ENCODE peak calls at places on chromosomes 1 and 21, in eight cellular contexts. D, K, I, B, U, S, Y and O are unnamed samples.

GRCh38 chr1:58898739-58899580 is 115.1 kb upstream of the JUN start:
- DNase-seq in S (peak; percentile 78), D (no peak), U (no peak), I (no peak), Y (peak; percentile 50), B (no peak), K (peak; percentile 67), O (no peak)

GRCh38 chr1:234618726-234619049 is 8.7 kb upstream of the IRF2BP2 start:
- DNase-seq in I (no peak), D (no peak), B (no peak), S (no peak), Y (no peak), U (no peak), K (no peak), O (no peak)

GRCh38 chr1:30538906-30539855 is 184.2 kb downstream of the MATN1 start:
- DNase-seq in D (no peak), B (no peak), S (no peak), Y (no peak), U (no peak), K (no peak), I (no peak), O (no peak)

GRCh38 chr1:185969524-185969991 is 235.4 kb downstream of the HMCN1 start:
- DNase-seq in B (no peak), I (no peak), U (peak; percentile 46), S (no peak), D (no peak), K (no peak), Y (no peak), O (peak; percentile 12)

GRCh38 chr1:46134660-46135331 is 2.4 kb upstream of the PIK3R3 start:
- DNase-seq in D (peak; percentile 89), K (no peak), I (peak; percentile 57), S (no peak), Y (no peak), B (peak; percentile 92), U (peak; percentile 65), O (peak; percentile 75)

GRCh38 chr1:3012511-3013291 is 8.6 kb upstream of the ACTRT2 start:
- DNase-seq in Y (peak; percentile 80), U (peak; percentile 3), D (no peak), I (no peak), S (peak; percentile 81), K (peak; percentile 48), B (no peak), O (no peak)

GRCh38 chr1:241715956-241716355 is 63.9 kb downstream of the WDR64 start:
- DNase-seq in K (no peak), U (no peak), Y (no peak), S (no peak), B (peak; percentile 39), I (no peak), D (no peak), O (no peak)

GRCh38 chr1:211352985-211353515 is 26.4 kb downstream of the TRAF5 start:
- DNase-seq in I (peak; percentile 78), B (peak; percentile 58), D (peak; percentile 29), Y (no peak), U (no peak), K (no peak), S (no peak), O (no peak)

GRCh38 chr1:229305402-229305801 is 34.5 kb downstream of the RAB4A start:
- DNase-seq in Y (no peak), D (no peak), B (no peak), K (no peak), S (no peak), I (no peak), U (no peak), O (no peak)

GRCh38 chr1:94433866-94434265 is 15.7 kb downstream of the ABCD3 start:
- DNase-seq in B (peak; percentile 70), Y (no peak), S (no peak), U (no peak), D (no peak), K (no peak), I (no peak), O (no peak)

GRCh38 chr1:67570473-67571143 is 114.4 kb upstream of the GADD45A start:
- DNase-seq in Y (no peak), K (no peak), U (peak; percentile 86), S (no peak), D (peak; percentile 99), B (peak; percentile 99), I (no peak), O (peak; percentile 92)

GRCh38 chr21:27643326-27643725 is 676.4 kb upstream of the ADAMTS5 start:
- DNase-seq in Y (no peak), B (no peak), S (no peak), I (no peak), D (no peak), U (no peak), K (no peak), O (no peak)

GRCh38 chr1:159957824-159958268 is 3.8 kb upstream of the SLAMF9 start:
- DNase-seq in U (no peak), K (no peak), S (no peak), I (no peak), B (no peak), Y (no peak), D (no peak), O (no peak)

GRCh38 chr1:156848461-156849150 is 10.3 kb downstream of the INSRR start:
- DNase-seq in I (peak; percentile 25), Y (peak; percentile 59), D (peak; percentile 31), U (peak; percentile 20), B (peak; percentile 67), S (no peak), K (no peak), O (no peak)

GRCh38 chr1:41958015-41958673 is 39.4 kb upstream of the HIVEP3 start:
- DNase-seq in B (no peak), D (no peak), S (no peak), U (no peak), Y (no peak), I (peak; percentile 24), K (no peak), O (no peak)

GRCh38 chr1:4362314-4363044 is 291.9 kb upstream of the AJAP1 start:
- DNase-seq in I (no peak), U (no peak), Y (no peak), S (no peak), B (no peak), K (no peak), D (no peak), O (no peak)

GRCh38 chr1:82451191-82451590 is 650.5 kb downstream of the ADGRL2 start:
- DNase-seq in S (no peak), B (no peak), K (no peak), Y (no peak), U (no peak), D (no peak), I (no peak), O (no peak)

GRCh38 chr1:210783925-210784324 is 350.0 kb downstream of the KCNH1 start:
- DNase-seq in S (no peak), Y (no peak), D (no peak), I (no peak), K (no peak), U (no peak), B (no peak), O (no peak)

GRCh38 chr1:64242895-64243756 is 39.7 kb downstream of the UBE2U start:
- DNase-seq in B (peak; percentile 50), D (peak; percentile 31), Y (no peak), I (peak; percentile 21), S (no peak), K (no peak), U (peak; percentile 61), O (peak; percentile 45)

GRCh38 chr1:156282143-156282478 is 514 bp downstream of the SMG5 start:
- DNase-seq in I (no peak), Y (no peak), U (peak; percentile 8), B (peak; percentile 51), K (no peak), S (no peak), D (no peak), O (no peak)

GRCh38 chr1:29555043-29555620 is 318.8 kb downstream of the PTPRU start:
- DNase-seq in K (no peak), I (no peak), Y (no peak), D (no peak), U (no peak), B (no peak), S (peak; percentile 32), O (no peak)

GRCh38 chr1:108639899-108640560 is 20.9 kb downstream of the HENMT1 start:
- DNase-seq in S (no peak), K (no peak), Y (no peak), I (no peak), U (no peak), B (no peak), D (no peak), O (no peak)

GRCh38 chr1:170077926-170078325 is 3.4 kb upstream of the KIFAP3 start:
- DNase-seq in I (no peak), D (no peak), U (no peak), Y (no peak), B (no peak), K (no peak), S (no peak), O (no peak)

GRCh38 chr1:37553598-37553926 is 531 bp downstream of the SNIP1 start:
- DNase-seq in Y (no peak), K (no peak), S (no peak), I (no peak), D (no peak), B (no peak), U (no peak), O (no peak)

GRCh38 chr1:233085566-233085965 is 135.2 kb downstream of the NTPCR start:
- DNase-seq in I (no peak), D (peak; percentile 81), S (no peak), B (peak; percentile 88), U (no peak), K (no peak), Y (no peak), O (peak; percentile 55)

GRCh38 chr1:182392045-182393028 is 747 bp upstream of the GLUL start:
- DNase-seq in Y (no peak), U (peak; percentile 29), D (peak; percentile 17), K (peak; percentile 66), S (peak; percentile 87), B (no peak), I (peak; percentile 48), O (no peak)

GRCh38 chr1:21909286-21909759 is 27.8 kb downstream of the HSPG2 start:
- DNase-seq in K (no peak), S (no peak), Y (no peak), B (no peak), U (no peak), I (no peak), D (no peak), O (no peak)

GRCh38 chr1:75575837-75576236 is 35.1 kb downstream of the SLC44A5 start:
- DNase-seq in B (no peak), I (no peak), D (no peak), K (no peak), Y (no peak), U (no peak), S (no peak), O (no peak)
- TF ChIP-seq CTCF in B (no peak), I (no peak), D (no peak), K (no peak), Y (no peak), U (no peak), S (no peak), O (no peak)

GRCh38 chr1:951364-951763 is 7.7 kb downstream of the NOC2L start:
- DNase-seq in K (no peak), U (no peak), Y (no peak), S (no peak), D (no peak), I (no peak), B (no peak), O (peak; percentile 16)
- TF ChIP-seq CTCF in K (peak; percentile 22), U (peak; percentile 66), Y (peak; percentile 28), S (no peak), D (peak; percentile 14), I (no peak), B (peak; percentile 26), O (peak; percentile 65)

GRCh38 chr1:247146671-247147070 is 25.1 kb downstream of the ZNF124 start:
- DNase-seq in D (no peak), Y (no peak), K (no peak), S (no peak), U (no peak), B (no peak), I (no peak), O (no peak)
- TF ChIP-seq CTCF in D (no peak), Y (no peak), K (no peak), S (no peak), U (no peak), B (peak; percentile 30), I (no peak), O (peak; percentile 23)

GRCh38 chr1:167057297-167057688 is 32.9 kb downstream of the GPA33 start:
- DNase-seq in S (no peak), I (peak; percentile 75), Y (peak; percentile 46), K (no peak), D (peak; percentile 42), U (peak; percentile 72), B (peak; percentile 62), O (peak; percentile 19)
- TF ChIP-seq CTCF in S (peak; percentile 49), I (peak; percentile 51), Y (peak; percentile 38), K (peak; percentile 64), D (peak; percentile 79), U (peak; percentile 74), B (peak; percentile 79), O (peak; percentile 65)